ENCODE peak calls at places on chromosomes 11 and 22, in four cellular contexts. H, G, M and I are unnamed samples.

GRCh38 chr22:29528144-29528543 is 25.4 kb downstream of the THOC5 start:
- DNase-seq in H (no peak), G (no peak), M (no peak), I (no peak)

GRCh38 chr22:36772451-36772850 is 3.5 kb downstream of the IFT27 start:
- DNase-seq in H (no peak), G (no peak), M (peak), I (no peak)

GRCh38 chr11:69337211-69337721 is 43.3 kb downstream of the MYEOV start:
- DNase-seq in M (peak), H (no peak), G (no peak), I (peak)

GRCh38 chr11:101880208-101880607 is 34.6 kb upstream of the CEP126 start:
- DNase-seq in M (peak), H (no peak), G (no peak), I (no peak)

GRCh38 chr11:92739020-92739419 is 230.4 kb upstream of the MTNR1B start:
- DNase-seq in G (no peak), H (no peak), M (no peak), I (no peak)

GRCh38 chr11:77548552-77549439 is 41.0 kb upstream of the AQP11 start:
- DNase-seq in H (no peak), G (no peak), M (no peak), I (no peak)

GRCh38 chr22:49206281-49206680 is 621.4 kb downstream of the BRD1 start:
- DNase-seq in G (no peak), M (no peak), H (no peak), I (no peak)

GRCh38 chr22:39243443-39244072 is 1.2 kb downstream of the PDGFB start:
- DNase-seq in H (no peak), G (no peak), M (peak), I (no peak)

GRCh38 chr11:132475046-132475445 is 1057.3 kb downstream of the OPCML start:
- DNase-seq in H (no peak), M (no peak), G (no peak), I (no peak)

GRCh38 chr11:96122601-96123044 is 198.7 kb upstream of the MTMR2 start:
- DNase-seq in M (no peak), G (no peak), H (no peak), I (no peak)

GRCh38 chr11:19777342-19778102 is 64.9 kb downstream of the NAV2 start:
- DNase-seq in H (no peak), M (peak), G (no peak), I (no peak)

GRCh38 chr11:91178366-91178765 is 955.5 kb upstream of the CHORDC1 start:
- DNase-seq in H (no peak), M (no peak), G (no peak), I (no peak)

GRCh38 chr11:32118025-32118974 is 27.4 kb downstream of the RCN1 start:
- DNase-seq in G (no peak), H (no peak), M (peak), I (no peak)

GRCh38 chr11:103359221-103359620 is 250.0 kb downstream of the DYNC2H1 start:
- DNase-seq in M (peak), G (no peak), H (no peak), I (no peak)

GRCh38 chr11:122743949-122744876 is 88.7 kb downstream of the UBASH3B start:
- DNase-seq in M (peak), G (peak), H (no peak), I (peak)

GRCh38 chr22:37242395-37242918 is 1.6 kb downstream of the RAC2 start:
- DNase-seq in H (peak), M (peak), G (peak), I (peak)

GRCh38 chr22:39943366-39943765 is 16.8 kb upstream of the TMA7B start:
- DNase-seq in G (no peak), H (no peak), M (no peak), I (no peak)

GRCh38 chr11:9210922-9211320 is 54.2 kb downstream of the DENND5A start:
- DNase-seq in M (peak), G (no peak), H (no peak), I (no peak)

GRCh38 chr22:19811811-19812771 is 42.6 kb downstream of the GNB1L start:
- DNase-seq in H (no peak), G (no peak), M (no peak), I (no peak)

GRCh38 chr22:49322861-49323622 is 504.6 kb downstream of the BRD1 start:
- DNase-seq in H (no peak), G (no peak), M (no peak), I (no peak)

GRCh38 chr11:6132431-6132830 is 24.9 kb downstream of the OR56B4 start:
- DNase-seq in M (no peak), G (no peak), H (no peak), I (no peak)

GRCh38 chr11:134565343-134565891 is 153.4 kb upstream of the B3GAT1 start:
- DNase-seq in G (no peak), M (no peak), H (no peak), I (no peak)

GRCh38 chr11:75717608-75718403 is at the start of gene MOGAT2:
- DNase-seq in M (no peak), H (no peak), G (no peak), I (no peak)

GRCh38 chr22:46547179-46547882 is 9.9 kb upstream of the CELSR1 start:
- DNase-seq in G (no peak), H (no peak), M (peak), I (no peak)

GRCh38 chr11:1358286-1358685 is 31.4 kb upstream of the BRSK2 start:
- DNase-seq in H (no peak), G (no peak), M (no peak), I (no peak)